ENCODE peak calls at places on chromosome 21, in six cellular contexts. V is H1, K is H9, E is IMR-90, A is neuronal stem cell, D is mesenchymal stem cell. F is an unnamed sample.

GRCh38 chr21:32958288-32958992 is 67.3 kb upstream of the OLIG2 start:
- DNase-seq in V (no peak), K (peak; percentile 57), E (no peak), A (no peak), D (no peak), F (peak; percentile 36)

GRCh38 chr21:17622018-17622417 is 9.3 kb upstream of the BTG3 start:
- DNase-seq in V (no peak), K (no peak), E (no peak), A (no peak), D (no peak), F (no peak)

GRCh38 chr21:31553461-31553860 is 106.0 kb upstream of the SOD1 start:
- DNase-seq in V (no peak), K (no peak), E (no peak), A (no peak), D (no peak), F (no peak)

GRCh38 chr21:29405503-29406122 is 106.9 kb downstream of the BACH1 start:
- DNase-seq in V (no peak), K (no peak), E (no peak), A (no peak), D (no peak), F (no peak)

GRCh38 chr21:33608559-33608958 is 20.1 kb upstream of the DONSON start:
- DNase-seq in V (no peak), K (no peak), E (peak; percentile 65), A (no peak), D (no peak), F (no peak)

GRCh38 chr21:17782051-17782450 is 37.1 kb downstream of the C21orf91 start:
- DNase-seq in V (no peak), K (no peak), E (no peak), A (no peak), D (no peak), F (peak; percentile 31)

GRCh38 chr21:32771134-32771523 is 426 bp downstream of the PAXBP1 start:
- DNase-seq in V (peak; percentile 61), K (peak; percentile 57), E (peak; percentile 56), A (no peak), D (peak; percentile 70), F (peak; percentile 62)

GRCh38 chr21:20789696-20790095 is 208.5 kb upstream of the NCAM2 start:
- DNase-seq in V (no peak), K (no peak), E (no peak), A (no peak), D (no peak), F (no peak)

GRCh38 chr21:39663066-39663465 is 50.3 kb downstream of the B3GALT5 start:
- DNase-seq in V (no peak), K (no peak), E (no peak), A (no peak), D (no peak), F (no peak)

GRCh38 chr21:31318971-31319370 is 25.1 kb downstream of the TIAM1 start:
- DNase-seq in V (no peak), K (no peak), E (peak; percentile 30), A (no peak), D (no peak), F (no peak)

GRCh38 chr21:43333301-43334062 is 93.4 kb downstream of the SIK1 start:
- DNase-seq in V (no peak), K (peak; percentile 49), E (peak; percentile 96), A (peak; percentile 56), D (peak; percentile 97), F (peak; percentile 90)
- H3K18ac ChIP-seq in V (peak overlapping the region; percentile 73), K (peak overlapping the region; percentile 22), E (peak overlapping the region; percentile 94), A (peak overlapping the region; percentile 78), D (peak overlapping the region; percentile 96), F (peak overlapping the region; percentile 56)

DNA sequence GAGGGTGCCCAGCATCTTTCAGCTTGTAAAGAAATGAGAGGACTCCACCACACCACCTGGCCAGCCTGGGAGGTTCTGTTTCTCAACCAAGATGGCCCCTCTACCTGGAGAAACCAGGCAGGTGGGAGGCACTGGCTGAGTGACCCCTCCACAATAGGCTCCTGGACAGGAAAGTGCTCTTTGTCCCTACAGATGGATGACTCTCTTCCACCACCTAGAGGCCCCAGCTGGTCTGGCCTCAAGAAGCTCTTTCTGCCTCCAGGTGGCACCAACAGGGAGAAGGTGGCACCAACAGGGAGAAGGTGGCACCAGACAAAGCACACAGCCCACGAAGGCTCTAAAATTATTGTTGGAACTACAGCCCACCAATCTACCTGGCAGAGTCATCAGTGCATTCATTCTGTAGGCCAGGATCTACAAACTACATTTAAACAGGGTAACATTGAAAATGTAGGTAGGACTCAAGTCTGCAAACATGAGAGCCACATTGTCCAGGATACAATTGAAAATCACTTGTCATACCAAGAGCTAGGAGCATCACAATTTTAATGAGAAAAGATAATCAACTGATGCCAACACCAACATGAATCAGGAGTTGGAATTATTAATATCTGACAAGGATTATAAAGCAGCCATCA is 14.4 kb downstream of the TMPRSS3 start:
- DNase-seq in V (no peak), K (peak; percentile 76), E (peak; percentile 46), A (no peak), D (peak; percentile 39), F (peak; percentile 62)
- H3K4ac ChIP-seq in V (no peak overlapping the region), K (no peak overlapping the region), E (no peak overlapping the region), A (no peak overlapping the region), D (no peak overlapping the region), F (no peak overlapping the region)

GRCh38 chr21:37030864-37031263 is 24.4 kb downstream of the RIPPLY3 start:
- DNase-seq in V (no peak), K (no peak), E (no peak), A (no peak), D (no peak), F (no peak)

GRCh38 chr21:37032877-37033471 is 26.5 kb downstream of the RIPPLY3 start:
- DNase-seq in V (no peak), K (no peak), E (peak; percentile 81), A (no peak), D (peak; percentile 69), F (peak; percentile 41)

GRCh38 chr21:37032293-37032692 is 25.8 kb downstream of the RIPPLY3 start:
- DNase-seq in V (no peak), K (no peak), E (no peak), A (no peak), D (no peak), F (no peak)

GRCh38 chr21:37028579-37028978 is 22.1 kb downstream of the RIPPLY3 start:
- DNase-seq in V (no peak), K (no peak), E (no peak), A (no peak), D (no peak), F (no peak)
- H3K14ac ChIP-seq in V (no peak overlapping the region), K (no peak overlapping the region), E (no peak overlapping the region), A (no peak overlapping the region), D (no peak overlapping the region), F (no peak overlapping the region)

DNA sequence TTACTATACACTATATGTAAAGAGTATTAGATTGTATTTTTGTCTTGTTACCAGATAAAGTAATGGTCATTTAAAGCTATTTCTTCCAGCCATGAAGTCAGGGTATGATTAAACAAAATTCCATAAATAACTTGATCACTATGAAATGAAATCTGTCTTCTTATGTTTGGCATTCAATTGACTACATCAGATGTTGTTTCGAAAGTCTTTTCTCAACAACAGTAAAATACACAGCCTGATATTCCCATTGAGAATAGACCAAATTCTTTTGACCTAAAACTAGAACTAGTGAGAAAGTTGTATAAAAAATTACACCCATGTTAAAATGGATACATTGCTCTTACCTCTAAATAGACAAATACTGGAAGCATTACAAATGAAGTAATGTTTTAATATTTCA is 134.6 kb upstream of the ADAMTS5 start:
- DNase-seq in V (no peak), K (no peak), E (no peak), A (no peak), D (no peak), F (peak; percentile 34)
- H3K18ac ChIP-seq in V (no peak overlapping the region), K (no peak overlapping the region), E (no peak overlapping the region), A (no peak overlapping the region), D (no peak overlapping the region), F (no peak overlapping the region)

DNA sequence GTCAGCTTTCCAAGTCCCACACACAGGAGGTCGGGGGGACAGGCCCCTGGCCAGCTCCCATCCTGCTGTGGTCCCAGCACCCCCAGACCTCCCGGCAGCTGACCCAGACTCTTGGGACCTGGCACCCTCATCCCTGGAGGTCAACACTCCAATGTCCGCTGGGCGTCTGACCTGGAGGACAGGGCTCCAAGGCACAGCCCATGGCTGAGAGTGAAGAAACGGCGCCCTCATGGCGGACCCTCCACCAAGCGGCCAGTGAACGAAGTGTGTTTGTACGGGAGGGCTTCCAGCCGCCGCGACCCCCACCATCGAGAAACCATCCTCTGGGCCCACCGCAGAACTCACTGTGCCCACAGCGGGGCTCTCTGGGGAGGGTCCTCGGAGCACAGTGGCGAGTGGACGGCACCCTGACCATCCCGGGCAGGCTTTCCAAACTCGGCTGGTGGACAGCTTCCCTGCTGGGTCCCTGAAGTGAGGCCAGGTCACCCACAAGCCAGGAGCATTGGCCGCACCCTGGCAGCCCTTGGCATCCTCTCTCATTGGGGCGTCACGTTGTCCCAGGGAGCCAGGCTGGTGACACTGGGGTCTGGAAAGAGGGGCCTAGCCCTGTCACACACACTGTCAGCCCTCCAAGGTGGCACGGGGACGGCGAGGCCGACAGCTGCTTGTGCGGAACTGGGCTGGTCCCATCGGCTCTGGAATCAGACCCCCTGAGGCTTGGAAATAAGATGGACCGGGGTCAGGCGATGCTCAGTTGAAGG is 47.8 kb upstream of the COL6A2 start:
- DNase-seq in V (peak; percentile 36), K (no peak), E (no peak), A (no peak), D (no peak), F (no peak)
- H3K4ac ChIP-seq in V (peak overlapping the region; percentile 97), K (no peak overlapping the region), E (peak overlapping the region; percentile 99), A (no peak overlapping the region), D (peak overlapping the region; percentile 89), F (no peak overlapping the region)

GRCh38 chr21:46662765-46663500 is 27.5 kb downstream of the PRMT2 start:
- DNase-seq in V (no peak), K (no peak), E (no peak), A (no peak), D (peak; percentile 13), F (no peak)
- H3K14ac ChIP-seq in V (no peak overlapping the region), K (no peak overlapping the region), E (no peak overlapping the region), A (no peak overlapping the region), D (no peak overlapping the region), F (no peak overlapping the region)

GRCh38 chr21:44704636-44705001 is 6.8 kb downstream of the TSPEAR start:
- DNase-seq in V (peak; percentile 67), K (peak; percentile 74), E (no peak), A (no peak), D (no peak), F (no peak)
- H3K18ac ChIP-seq in V (peak overlapping the region; percentile 87), K (no peak overlapping the region), E (no peak overlapping the region), A (no peak overlapping the region), D (no peak overlapping the region), F (no peak overlapping the region)

GRCh38 chr21:38280446-38280845 is 23.7 kb downstream of the KCNJ15 start:
- DNase-seq in V (no peak), K (no peak), E (peak; percentile 20), A (no peak), D (no peak), F (no peak)
- H3K4ac ChIP-seq in V (no peak overlapping the region), K (no peak overlapping the region), E (no peak overlapping the region), A (no peak overlapping the region), D (no peak overlapping the region), F (no peak overlapping the region)